ENCODE peak calls at places on chromosomes 12 and 14, in ten cellular contexts. C is psoas muscle, X is fibroblast of pulmonary artery, I is nephron progenitor cell, A is endothelial cell, M is type B pancreatic cell, E is PC-9, P is lower lobe of right lung, L is activated B cell treated with CpG ODN at 0.5 μM for 24 hours, S is left lung. G is an unnamed sample.

GRCh38 chr12:67716817-67717216 is 68.3 kb downstream of the DYRK2 start:
- DNase-seq in S (no peak), C (no peak), L (no peak), E (peak), M (no peak), P (no peak), A (no peak), I (no peak), X (peak), G (no peak)

GRCh38 chr14:49173765-49174373 is 412.3 kb downstream of the RPS29 start:
- DNase-seq in L (no peak), C (no peak), E (peak), S (no peak), P (no peak), A (peak), X (peak), I (peak), M (no peak), G (no peak)

GRCh38 chr12:117019866-117020265 is 79.3 kb downstream of the TESC start:
- DNase-seq in C (no peak), E (no peak), S (no peak), X (no peak), A (no peak), I (no peak), M (no peak), L (no peak), P (no peak), G (no peak)

GRCh38 chr12:115096673-115097349 is 412.8 kb upstream of the TBX3 start:
- DNase-seq in P (no peak), M (no peak), L (no peak), I (no peak), E (no peak), A (no peak), X (peak), C (peak), S (no peak), G (no peak)

GRCh38 chr14:64442300-64442988 is 22.9 kb upstream of the AKAP5 start:
- DNase-seq in E (no peak), L (no peak), I (no peak), X (no peak), S (no peak), A (no peak), C (no peak), P (no peak), M (no peak), G (no peak)

GRCh38 chr14:81275995-81276698 is 55.4 kb upstream of the GTF2A1 start:
- DNase-seq in I (no peak), A (no peak), X (no peak), C (no peak), E (no peak), S (no peak), L (no peak), M (no peak), P (no peak), G (no peak)

GRCh38 chr14:29937116-29937515 is 9.5 kb upstream of the PRKD1 start:
- DNase-seq in A (no peak), P (no peak), M (no peak), I (no peak), L (no peak), E (no peak), X (peak), C (no peak), S (no peak), G (no peak)

GRCh38 chr12:6462234-6462995 is 8.1 kb downstream of the VAMP1 start:
- DNase-seq in I (no peak), C (no peak), E (no peak), L (no peak), A (no peak), X (no peak), P (no peak), S (no peak), M (no peak), G (no peak)

GRCh38 chr14:102717211-102717610 is 60.0 kb upstream of the TRAF3 start:
- DNase-seq in A (no peak), C (no peak), L (no peak), E (no peak), X (no peak), M (no peak), S (no peak), P (no peak), I (no peak), G (no peak)

GRCh38 chr12:32240210-32240609 is 133.6 kb downstream of the BICD1 start:
- DNase-seq in X (no peak), M (no peak), E (no peak), I (peak), S (no peak), A (no peak), C (no peak), L (no peak), P (no peak), G (no peak)

GRCh38 chr14:91202234-91202974 is 42.1 kb downstream of the GPR68 start:
- DNase-seq in L (no peak), S (no peak), X (peak), A (peak), C (peak), E (no peak), M (no peak), P (peak), I (no peak), G (no peak)

GRCh38 chr14:43003845-43004244 is 1397.2 kb downstream of the LRFN5 start:
- DNase-seq in L (no peak), E (no peak), M (no peak), A (no peak), X (peak), P (no peak), I (no peak), S (no peak), C (no peak), G (no peak)

GRCh38 chr14:43001729-43002128 is 1395.1 kb downstream of the LRFN5 start:
- DNase-seq in M (no peak), X (no peak), I (no peak), A (no peak), L (no peak), P (no peak), E (no peak), C (no peak), S (no peak), G (no peak)

GRCh38 chr14:43005807-43006206 is 1399.1 kb downstream of the LRFN5 start:
- DNase-seq in M (no peak), C (no peak), S (no peak), A (no peak), L (no peak), E (no peak), I (no peak), P (no peak), X (peak), G (no peak)
- TF ChIP-seq CTCF in M (peak), C (no peak), S (no peak), A (no peak), L (no peak), E (peak), I (no peak), P (no peak), X (peak), G (no peak)

GRCh38 chr12:70571705-70572269 is 65.4 kb downstream of the PTPRB start:
- DNase-seq in S (no peak), M (no peak), E (no peak), I (no peak), P (no peak), X (no peak), A (no peak), C (no peak), L (no peak), G (no peak)

GRCh38 chr12:70577283-70577634 is 60.0 kb downstream of the PTPRB start:
- DNase-seq in A (no peak), M (no peak), I (no peak), E (no peak), X (no peak), L (no peak), P (no peak), S (no peak), C (no peak), G (no peak)

GRCh38 chr12:70581199-70581598 is 56.0 kb downstream of the PTPRB start:
- DNase-seq in P (no peak), C (no peak), L (no peak), X (no peak), E (no peak), M (no peak), S (no peak), A (no peak), I (no peak), G (no peak)

GRCh38 chr12:70571029-70571428 is 66.2 kb downstream of the PTPRB start:
- DNase-seq in P (no peak), I (no peak), X (no peak), S (no peak), C (no peak), E (no peak), A (no peak), M (no peak), L (no peak), G (no peak)

GRCh38 chr12:70576341-70577282 is 60.6 kb downstream of the PTPRB start:
- DNase-seq in M (no peak), A (no peak), S (no peak), P (no peak), X (peak), C (no peak), E (no peak), L (no peak), I (peak), G (no peak)
- TF ChIP-seq CTCF in M (peak), A (peak), S (peak), P (peak), X (peak), C (peak), E (peak), L (no peak), I (peak), G (peak)

GRCh38 chr12:24948816-24949722 is at the start of gene BCAT1:
- DNase-seq in S (peak), A (peak), L (peak), M (peak), X (peak), P (peak), C (peak), E (peak), I (peak), G (peak)
- TF ChIP-seq CTCF in S (no peak), A (no peak), L (no peak), M (peak), X (peak), P (peak), C (no peak), E (no peak), I (no peak), G (no peak)

DNA sequence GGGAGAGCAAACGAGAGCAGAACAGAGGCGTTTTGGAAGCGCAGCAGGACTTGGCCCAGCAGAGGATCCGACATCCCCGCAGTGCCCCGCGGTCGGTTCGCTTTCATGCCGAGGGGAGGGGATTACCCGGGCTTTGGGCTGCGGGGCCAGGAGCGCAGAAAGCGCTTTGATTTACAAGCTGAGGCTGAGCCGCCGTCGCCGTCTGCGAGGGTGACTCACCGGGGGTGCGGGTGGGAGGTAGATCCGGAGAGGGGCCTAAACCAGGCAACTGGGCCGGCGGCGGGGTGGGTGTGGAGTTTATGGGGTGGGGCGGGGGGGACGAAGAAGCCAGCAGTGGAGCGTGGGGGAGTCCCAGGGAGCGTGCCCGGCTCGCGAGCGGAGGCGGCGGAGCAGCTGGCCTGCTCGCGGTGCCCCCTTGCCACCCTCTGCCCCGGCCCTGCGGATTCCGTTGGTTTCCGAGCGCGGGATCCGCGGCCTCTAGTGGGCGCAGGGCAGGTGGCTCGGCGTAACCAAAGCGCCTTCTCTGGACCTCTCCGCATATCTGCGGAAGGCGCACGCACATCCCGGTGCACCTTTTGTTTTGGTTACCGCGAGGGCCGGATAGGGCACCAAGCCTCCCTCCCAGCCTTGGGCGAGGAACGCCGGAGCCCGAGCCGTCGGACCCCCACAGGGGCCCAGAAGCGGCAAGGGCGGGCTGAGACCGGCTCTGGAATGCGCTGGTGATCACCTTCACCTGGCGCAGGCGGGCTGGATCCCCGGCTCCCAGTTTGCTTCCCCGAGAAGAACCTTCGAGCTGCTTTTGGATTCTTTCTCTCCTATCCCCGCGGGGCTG is 2.6 kb downstream of the SIX4 start:
- DNase-seq in I (peak), A (peak), M (peak), E (peak), S (peak), C (peak), X (peak), P (peak), L (peak), G (no peak)
- TF ChIP-seq CTCF in I (no peak), A (no peak), M (peak), E (peak), S (no peak), C (peak), X (peak), P (peak), L (no peak), G (no peak)

GRCh38 chr12:18430425-18431048 is 169.2 kb downstream of the PIK3C2G start:
- DNase-seq in L (no peak), X (peak), S (no peak), A (peak), C (no peak), I (peak), E (peak), M (no peak), P (no peak), G (no peak)
- TF ChIP-seq CTCF in L (no peak), X (peak), S (peak), A (peak), C (peak), I (peak), E (peak), M (peak), P (peak), G (peak)

DNA sequence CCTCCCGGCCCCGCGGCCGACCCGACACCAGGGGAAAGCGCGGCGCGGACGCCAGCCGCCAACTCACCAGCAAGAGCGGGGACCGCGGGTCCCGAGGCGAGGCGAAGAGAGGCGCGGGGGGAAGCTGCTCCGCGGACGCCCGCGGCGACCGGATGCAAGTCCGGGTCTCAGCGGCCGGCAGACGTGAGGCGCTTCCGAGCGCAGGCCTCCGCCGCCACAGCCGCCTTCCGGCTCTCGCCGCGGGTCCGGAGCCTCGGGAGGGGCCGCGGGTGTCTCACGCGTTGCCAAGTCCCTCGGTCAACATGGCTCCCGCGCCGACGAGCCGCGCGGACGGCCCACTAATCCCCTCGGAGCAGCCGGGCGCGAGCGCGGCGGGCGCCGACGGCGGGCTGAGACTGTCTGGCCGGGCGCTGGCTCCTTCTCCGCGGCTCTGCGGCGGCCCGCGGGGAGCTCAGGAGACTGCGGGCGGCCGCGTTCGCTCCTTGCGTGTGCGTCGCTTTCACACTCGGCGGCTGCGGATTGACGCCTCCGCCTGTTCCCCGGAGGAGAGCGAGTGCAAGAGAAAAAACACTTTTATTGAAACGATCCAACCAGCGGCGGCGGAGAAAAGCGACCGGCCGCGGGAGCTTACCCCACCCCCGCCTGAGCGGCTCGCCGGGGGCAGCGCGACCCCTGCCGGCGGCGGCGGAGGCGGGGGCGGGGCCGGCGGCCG is at the start of gene CDK17:
- DNase-seq in A (peak), C (peak), P (peak), S (peak), E (peak), X (peak), M (peak), I (peak), L (peak), G (peak)
- TF ChIP-seq CTCF in A (peak), C (peak), P (peak), S (peak), E (no peak), X (no peak), M (peak), I (no peak), L (no peak), G (no peak)

GRCh38 chr14:45819107-45819506 is 566.1 kb upstream of the MIS18BP1 start:
- DNase-seq in S (no peak), E (no peak), P (no peak), X (no peak), M (no peak), C (no peak), I (no peak), L (no peak), A (no peak), G (no peak)
- TF ChIP-seq CTCF in S (no peak), E (no peak), P (no peak), X (no peak), M (no peak), C (no peak), I (no peak), L (no peak), A (no peak), G (no peak)

DNA sequence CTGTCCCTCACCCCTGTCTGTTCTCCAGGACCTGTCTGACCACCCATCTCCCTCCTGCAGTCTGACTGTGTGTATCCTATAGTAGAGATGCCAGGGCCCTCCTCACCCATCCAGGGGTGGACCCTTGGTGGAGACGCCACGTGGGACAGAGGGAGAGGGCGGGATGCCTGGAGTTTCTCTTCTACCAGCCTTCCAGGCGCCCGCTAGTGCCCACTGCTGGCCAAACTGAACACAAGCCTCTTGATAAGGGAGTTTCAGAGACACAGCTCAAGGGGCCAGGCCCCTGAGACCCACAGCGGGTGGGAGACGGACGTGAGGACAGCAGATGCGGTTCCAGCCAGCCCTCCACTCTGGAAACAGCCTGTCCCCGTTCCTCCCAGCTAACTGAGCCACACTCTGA is 147.3 kb downstream of the RBM19 start:
- DNase-seq in I (peak), S (no peak), P (no peak), E (no peak), L (no peak), C (no peak), X (peak), M (no peak), A (peak), G (no peak)
- TF ChIP-seq CTCF in I (peak), S (no peak), P (no peak), E (no peak), L (no peak), C (no peak), X (peak), M (peak), A (peak), G (no peak)

GRCh38 chr12:19220861-19221466 is 91.4 kb downstream of the PLEKHA5 start:
- DNase-seq in S (no peak), C (no peak), A (no peak), X (peak), M (no peak), E (no peak), P (no peak), L (no peak), I (no peak), G (no peak)

GRCh38 chr12:19223695-19224094 is 94.2 kb downstream of the PLEKHA5 start:
- DNase-seq in P (no peak), I (no peak), X (peak), A (no peak), C (no peak), E (no peak), M (no peak), L (no peak), S (no peak), G (no peak)

GRCh38 chr12:19222566-19222965 is 93.0 kb downstream of the PLEKHA5 start:
- DNase-seq in M (no peak), C (no peak), L (no peak), P (no peak), X (no peak), I (no peak), E (no peak), A (no peak), S (no peak), G (no peak)

GRCh38 chr12:19224746-19225145 is 95.2 kb downstream of the PLEKHA5 start:
- DNase-seq in M (no peak), P (no peak), A (no peak), E (no peak), I (no peak), X (no peak), S (no peak), C (no peak), L (no peak), G (no peak)

GRCh38 chr12:19223018-19223417 is 93.5 kb downstream of the PLEKHA5 start:
- DNase-seq in A (no peak), E (no peak), C (no peak), X (peak), P (no peak), I (no peak), S (no peak), L (no peak), M (no peak), G (no peak)
- TF ChIP-seq CTCF in A (peak), E (peak), C (no peak), X (peak), P (no peak), I (no peak), S (no peak), L (no peak), M (peak), G (peak)